ENCODE peak calls at places on chromosomes 3 and 15, in four cellular contexts. P is HL-60, E is GM12891, Y is K562. J is an unnamed sample.

GRCh38 chr3:35394400-35394799 is 244.9 kb upstream of the ARPP21 start:
- DNase-seq in P (no peak), E (no peak), Y (no peak), J (no peak)

GRCh38 chr15:100614918-100615317 is 12.5 kb downstream of the ASB7 start:
- DNase-seq in P (no peak), E (no peak), Y (no peak), J (no peak)

GRCh38 chr3:127012091-127012490 is 29.2 kb downstream of the PLXNA1 start:
- DNase-seq in P (no peak), E (no peak), Y (no peak), J (no peak)

GRCh38 chr3:111763101-111763500 is 96.0 kb upstream of the PHLDB2 start:
- DNase-seq in P (no peak), E (no peak), Y (no peak), J (no peak)

GRCh38 chr3:145411605-145412004 is 749.4 kb downstream of the PLOD2 start:
- DNase-seq in P (no peak), E (no peak), Y (no peak), J (no peak)

GRCh38 chr15:83115831-83116565 is 8.6 kb downstream of the TM6SF1 start:
- DNase-seq in P (no peak), E (no peak), Y (no peak), J (peak; percentile 56)

GRCh38 chr3:113287818-113288648 is 76.7 kb downstream of the BOC start:
- DNase-seq in P (peak; percentile 30), E (no peak), Y (peak; percentile 47), J (no peak)

GRCh38 chr3:197478746-197479668 is 76.8 kb downstream of the BDH1 start:
- DNase-seq in P (no peak), E (no peak), Y (no peak), J (no peak)

GRCh38 chr3:178325330-178325729 is 210.9 kb upstream of the KCNMB2 start:
- DNase-seq in P (no peak), E (no peak), Y (no peak), J (no peak)

GRCh38 chr3:196941846-196942225 is 492 bp downstream of the NCBP2 start:
- DNase-seq in P (peak; percentile 48), E (peak; percentile 37), Y (peak; percentile 67), J (no peak)

GRCh38 chr3:150365132-150365604 is 42.9 kb upstream of the TSC22D2 start:
- DNase-seq in P (no peak), E (no peak), Y (peak; percentile 39), J (peak; percentile 53)

GRCh38 chr3:58059349-58060321 is 51.4 kb downstream of the FLNB start:
- DNase-seq in P (no peak), E (no peak), Y (peak; percentile 17), J (no peak)

GRCh38 chr15:45205192-45205591 is 17.4 kb upstream of the SHF start:
- DNase-seq in P (no peak), E (no peak), Y (peak; percentile 74), J (peak; percentile 16)

GRCh38 chr15:93034512-93034911 is 54.5 kb downstream of the RGMA start:
- DNase-seq in P (no peak), E (no peak), Y (no peak), J (no peak)

GRCh38 chr15:53536479-53537120 is 222.9 kb downstream of the WDR72 start:
- DNase-seq in P (no peak), E (no peak), Y (no peak), J (no peak)

GRCh38 chr3:99330281-99330680 is 308.1 kb upstream of the COL8A1 start:
- DNase-seq in P (no peak), E (no peak), Y (no peak), J (no peak)

GRCh38 chr15:96559087-96559486 is 228.6 kb downstream of the NR2F2 start:
- DNase-seq in P (no peak), E (no peak), Y (no peak), J (no peak)

GRCh38 chr3:122697952-122698625 is 17.4 kb downstream of the PARP14 start:
- DNase-seq in P (no peak), E (no peak), Y (no peak), J (peak; percentile 61)

GRCh38 chr3:190323241-190323617 is 983 bp upstream of the CLDN1 start:
- DNase-seq in P (no peak), E (no peak), Y (no peak), J (no peak)

GRCh38 chr3:52205727-52206372 is 7.9 kb downstream of the ALAS1 start:
- DNase-seq in P (no peak), E (no peak), Y (no peak), J (no peak)

GRCh38 chr3:43426388-43426787 is 140.0 kb downstream of the SNRK start:
- DNase-seq in P (no peak), E (no peak), Y (no peak), J (no peak)

GRCh38 chr3:151592287-151592686 is 131.4 kb upstream of the IGSF10 start:
- DNase-seq in P (no peak), E (no peak), Y (no peak), J (no peak)

GRCh38 chr3:42077785-42078184 is 13.4 kb upstream of the TRAK1 start:
- DNase-seq in P (no peak), E (no peak), Y (no peak), J (no peak)

GRCh38 chr3:156605686-156606605 is 51.0 kb upstream of the SSR3 start:
- DNase-seq in P (no peak), E (no peak), Y (peak; percentile 83), J (no peak)

GRCh38 chr3:126908752-126909275 is 74.1 kb upstream of the PLXNA1 start:
- DNase-seq in P (no peak), E (no peak), Y (peak; percentile 83), J (no peak)

GRCh38 chr15:66996099-66996498 is 69.3 kb upstream of the SMAD3 start:
- DNase-seq in P (no peak), E (no peak), Y (no peak), J (no peak)

GRCh38 chr3:123150449-123150954 is 51.2 kb upstream of the SEC22A start:
- DNase-seq in P (no peak), E (no peak), Y (no peak), J (no peak)

GRCh38 chr3:56916697-56917336 is 115.1 kb upstream of the ARHGEF3 start:
- DNase-seq in P (no peak), E (no peak), Y (no peak), J (no peak)

GRCh38 chr3:64109438-64109837 is 86.1 kb upstream of the PSMD6 start:
- DNase-seq in P (no peak), E (no peak), Y (no peak), J (no peak)

GRCh38 chr3:78757734-78758133 is 1010.1 kb downstream of the ROBO1 start:
- DNase-seq in P (no peak), E (no peak), Y (no peak), J (no peak)

GRCh38 chr3:63228677-63229076 is 49.4 kb upstream of the SYNPR start:
- DNase-seq in P (peak; percentile 3), E (no peak), Y (peak; percentile 11), J (no peak)

GRCh38 chr15:36370735-36371115 is 208.7 kb upstream of the CDIN1 start:
- DNase-seq in P (no peak), E (no peak), Y (no peak), J (no peak)

GRCh38 chr3:43584043-43584826 is 37.6 kb downstream of the ANO10 start:
- DNase-seq in P (no peak), E (no peak), Y (peak; percentile 37), J (no peak)

DNA sequence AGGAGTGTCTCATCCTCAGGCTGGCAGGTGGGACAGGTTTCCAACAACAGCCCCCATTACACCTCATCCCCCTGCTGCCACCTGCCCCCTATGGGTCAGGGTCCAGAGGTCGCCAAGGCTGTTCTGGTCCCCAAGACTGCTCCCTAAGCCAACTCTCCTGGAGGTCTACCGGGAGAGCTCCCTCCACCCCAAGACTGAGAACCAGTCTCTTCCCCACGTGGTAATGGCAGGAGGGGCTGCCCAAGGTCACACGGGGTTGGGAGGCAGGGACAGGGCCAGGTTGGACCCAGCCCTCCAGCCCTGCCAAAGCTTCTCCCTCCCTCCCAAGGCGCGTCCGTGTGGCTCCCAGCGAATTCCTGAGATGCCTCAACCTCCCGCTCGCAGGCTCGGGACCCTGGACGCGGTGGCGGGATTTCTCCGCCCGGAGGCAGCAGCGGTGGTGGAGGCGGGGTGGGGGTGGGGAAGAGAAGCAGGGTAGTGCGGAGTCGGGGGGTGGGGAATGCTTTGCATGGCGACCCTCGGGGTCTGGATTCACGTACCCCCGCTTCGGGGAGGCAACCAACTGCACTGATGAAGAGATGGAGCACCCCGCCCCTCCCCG is 80.1 kb downstream of the IQSEC1 start:
- DNase-seq in P (no peak), E (no peak), Y (peak; percentile 55), J (no peak)
- TF ChIP-seq SPI1 in P (no peak), E (no peak), Y (no peak), J (no peak)

GRCh38 chr15:47803767-47804166 is 86.5 kb downstream of the SEMA6D start:
- DNase-seq in P (no peak), E (no peak), Y (no peak), J (no peak)

GRCh38 chr15:47806008-47806407 is 88.7 kb downstream of the SEMA6D start:
- DNase-seq in P (no peak), E (no peak), Y (no peak), J (no peak)

GRCh38 chr15:47796339-47796738 is 79.0 kb downstream of the SEMA6D start:
- DNase-seq in P (no peak), E (no peak), Y (no peak), J (no peak)

GRCh38 chr15:47802216-47802615 is 84.9 kb downstream of the SEMA6D start:
- DNase-seq in P (no peak), E (no peak), Y (no peak), J (no peak)

DNA sequence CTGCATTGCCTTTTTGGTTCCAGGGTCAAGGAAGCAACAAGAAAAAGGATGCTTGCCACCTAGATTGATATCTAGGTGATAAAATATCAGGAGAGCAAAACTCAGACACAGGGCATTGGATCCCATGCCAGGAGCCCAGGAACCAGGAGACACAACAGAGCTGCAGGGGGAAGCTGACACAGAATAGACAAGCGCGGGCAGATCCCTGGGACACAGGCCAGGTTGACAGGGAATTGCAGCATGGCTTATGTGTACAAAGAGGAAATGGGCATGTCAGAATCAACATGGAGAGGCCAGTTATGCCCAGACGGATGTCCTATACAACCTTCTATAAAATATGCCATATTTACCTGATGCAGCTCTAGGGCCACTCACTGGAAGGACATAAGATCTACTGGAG is 84.2 kb downstream of the SEMA6D start:
- DNase-seq in P (no peak), E (no peak), Y (no peak), J (no peak)
- TF ChIP-seq SPI1 in P (no peak), E (no peak), Y (no peak), J (no peak)

DNA sequence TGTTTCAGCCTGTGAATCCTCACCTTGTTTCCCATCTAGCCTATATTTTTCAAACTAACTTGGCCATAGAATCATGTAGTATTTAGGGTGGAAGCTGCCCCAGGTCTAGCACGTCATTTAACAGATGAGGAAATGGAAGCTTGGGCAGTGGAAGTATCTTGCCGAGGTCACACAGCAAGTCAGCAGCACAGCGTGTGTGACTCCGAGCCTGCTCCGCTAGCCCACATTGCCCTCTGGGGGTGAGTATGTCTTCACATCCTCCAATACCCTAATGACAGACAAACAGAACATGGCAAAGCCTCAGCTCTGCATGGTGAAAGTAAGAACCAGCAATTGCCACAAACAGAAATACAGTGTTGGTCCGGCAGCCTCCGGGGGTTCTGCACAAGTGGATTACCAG is 2.2 kb upstream of the CCR5 start:
- DNase-seq in P (peak; percentile 58), E (no peak), Y (no peak), J (peak; percentile 70)
- TF ChIP-seq SPI1 in P (peak; percentile 73), E (peak; percentile 30), Y (no peak), J (peak; percentile 47)

DNA sequence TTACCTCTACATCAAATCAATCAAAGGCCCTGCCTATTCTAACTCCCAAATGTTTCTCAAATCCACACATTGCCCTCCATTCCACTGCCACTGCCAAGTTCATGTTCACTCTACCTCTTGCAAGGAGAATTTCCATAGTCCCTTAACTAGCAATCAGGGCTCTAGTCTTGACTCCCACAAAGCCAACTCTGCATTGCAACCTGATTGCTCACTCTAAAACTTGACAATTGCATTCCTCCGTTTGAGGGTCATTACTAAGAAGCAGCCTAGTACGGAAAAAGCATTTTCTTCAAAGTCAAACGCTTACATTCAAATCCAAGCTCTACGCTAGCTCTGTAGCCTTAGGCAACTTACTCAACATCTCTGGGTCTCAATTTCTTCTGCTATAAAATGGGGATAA is 1.2 kb downstream of the CPA3 start:
- DNase-seq in P (no peak), E (no peak), Y (no peak), J (no peak)
- TF ChIP-seq SPI1 in P (no peak), E (no peak), Y (no peak), J (no peak)

J was measured in GM12878.